ENCODE peak calls at places on chromosomes 11 and 22, in six cellular contexts. J is A549, W is endothelial cell of umbilical vein, H is WTC11, V is H1, S is K562. Q is an unnamed sample.

GRCh38 chr11:103947566-103947919 is 88.9 kb upstream of the DDI1 start:
- DNase-seq in H (no peak), W (peak; percentile 54), S (no peak), V (no peak), J (no peak), Q (no peak)

GRCh38 chr11:82874646-82875523 is 25.3 kb downstream of the PRCP start:
- DNase-seq in V (no peak), S (no peak), W (no peak), J (no peak), H (no peak), Q (no peak)

GRCh38 chr11:112453601-112454577 is 193.2 kb upstream of the PLET1 start:
- DNase-seq in S (peak; percentile 70), W (peak; percentile 24), J (peak; percentile 30), V (peak; percentile 85), H (peak; percentile 67), Q (peak; percentile 29)

GRCh38 chr11:70032470-70032795 is 45.7 kb upstream of the ANO1 start:
- DNase-seq in W (no peak), J (no peak), S (no peak), V (no peak), H (no peak), Q (no peak)

GRCh38 chr11:105132716-105133511 is 6.7 kb downstream of the CARD18 start:
- DNase-seq in S (no peak), H (no peak), V (no peak), W (peak; percentile 78), J (peak; percentile 14), Q (peak; percentile 6)

GRCh38 chr11:65184146-65184545 is 2.4 kb downstream of the CAPN1 start:
- DNase-seq in S (no peak), H (peak; percentile 80), J (no peak), V (peak; percentile 87), W (no peak), Q (no peak)

GRCh38 chr11:126214446-126215240 is 3.1 kb downstream of the FAM118B start:
- DNase-seq in J (peak; percentile 23), V (no peak), H (no peak), S (no peak), W (peak; percentile 51), Q (no peak)

GRCh38 chr11:129061466-129062194 is 119.0 kb upstream of the TP53AIP1 start:
- DNase-seq in H (no peak), W (peak; percentile 29), S (no peak), J (peak; percentile 69), V (no peak), Q (no peak)

GRCh38 chr11:17063171-17064002 is 14.1 kb downstream of the RPS13 start:
- DNase-seq in W (peak; percentile 46), S (peak; percentile 58), J (peak; percentile 57), V (peak; percentile 93), H (peak; percentile 88), Q (peak; percentile 54)

GRCh38 chr22:31734512-31734911 is 15.4 kb downstream of the PRR14L start:
- DNase-seq in J (no peak), W (no peak), H (no peak), V (no peak), S (no peak), Q (peak; percentile 29)
- TF ChIP-seq JUN in J (no peak), W (no peak), H (no peak), V (no peak), S (no peak), Q (no peak)

GRCh38 chr11:94450061-94450460 is 43.6 kb downstream of the MRE11 start:
- DNase-seq in S (no peak), H (no peak), V (no peak), J (no peak), W (peak; percentile 15), Q (no peak)

GRCh38 chr11:94445641-94446040 is 44.4 kb upstream of the GPR83 start:
- DNase-seq in S (no peak), V (no peak), W (no peak), J (no peak), H (no peak), Q (no peak)

GRCh38 chr11:94449029-94449428 is 44.6 kb downstream of the MRE11 start:
- DNase-seq in J (no peak), V (no peak), S (no peak), H (no peak), W (no peak), Q (no peak)

GRCh38 chr11:94452988-94453387 is 40.7 kb downstream of the MRE11 start:
- DNase-seq in J (no peak), W (no peak), S (no peak), H (no peak), V (no peak), Q (no peak)

DNA sequence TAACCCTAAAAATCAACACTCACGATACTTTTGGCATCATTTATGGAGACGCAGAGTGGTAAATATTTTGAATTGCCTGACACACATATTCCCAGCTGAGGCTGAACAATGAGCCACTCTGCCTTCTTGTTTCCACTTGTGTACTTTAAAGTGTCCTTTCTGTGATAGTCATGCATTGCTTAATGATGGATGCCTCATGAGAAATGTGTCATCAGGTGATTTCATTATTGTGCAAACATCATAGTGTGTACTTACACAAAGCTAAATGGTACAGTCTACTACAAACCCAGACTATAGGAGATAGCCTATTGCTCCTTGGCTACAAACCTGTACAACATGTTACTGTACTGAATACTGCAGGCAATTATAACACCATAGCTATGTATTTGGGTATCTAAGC is 44.2 kb downstream of the MRE11 start:
- DNase-seq in S (no peak), W (peak; percentile 38), H (no peak), J (peak; percentile 80), V (no peak), Q (peak; percentile 83)
- TF ChIP-seq JUN in S (no peak), W (peak; percentile 35), H (no peak), J (peak; percentile 34), V (no peak), Q (no peak)

GRCh38 chr11:78465169-78465942 is 47.7 kb upstream of the GAB2 start:
- DNase-seq in V (no peak), W (no peak), J (no peak), S (no peak), H (no peak), Q (no peak)
- TF ChIP-seq JUN in V (no peak), W (no peak), J (no peak), S (no peak), H (no peak), Q (no peak)

DNA sequence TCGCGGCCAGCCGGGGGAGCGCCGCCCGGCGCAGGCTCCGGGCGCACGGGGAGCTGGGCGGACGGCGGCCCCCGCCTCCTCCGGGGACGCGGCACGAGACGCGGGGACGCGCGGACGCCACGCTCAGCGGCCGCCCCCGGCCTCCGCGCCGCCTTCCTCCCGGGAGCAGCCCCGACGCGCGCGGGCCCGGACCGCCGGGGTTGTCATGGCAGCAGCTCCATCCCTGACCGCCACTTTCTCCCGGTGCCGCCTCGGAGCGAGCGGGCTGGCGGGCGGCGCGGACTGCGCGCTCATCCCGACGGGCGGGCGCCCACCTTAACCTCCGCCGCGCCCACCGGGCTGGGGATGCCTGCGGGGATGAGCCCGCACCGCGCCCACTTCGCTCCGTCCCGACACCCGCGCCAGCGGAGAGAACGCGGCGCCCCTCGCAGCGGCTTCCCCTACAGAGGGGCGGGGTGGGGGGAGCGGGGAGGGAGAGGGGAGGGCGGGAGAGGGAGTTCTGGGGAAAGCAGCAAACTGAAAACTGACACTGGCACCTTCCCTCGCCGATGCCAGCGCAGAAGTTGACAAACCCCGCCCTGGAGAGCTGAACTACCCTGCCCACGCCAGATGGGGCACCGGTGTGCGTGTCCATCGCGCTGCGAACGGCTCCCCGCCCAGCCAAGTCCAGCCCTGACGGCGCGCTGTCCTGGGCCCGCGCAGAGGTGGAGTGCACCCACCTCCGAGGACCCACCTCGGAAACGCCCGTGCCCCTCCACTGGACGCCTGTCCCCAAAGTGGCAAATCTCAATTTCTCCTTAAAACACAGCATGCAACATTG is 588.4 kb downstream of the OPCML start:
- DNase-seq in J (no peak), W (no peak), H (peak; percentile 28), V (peak; percentile 72), S (no peak), Q (no peak)
- TF ChIP-seq JUN in J (no peak), W (no peak), H (no peak), V (no peak), S (no peak), Q (no peak)

DNA sequence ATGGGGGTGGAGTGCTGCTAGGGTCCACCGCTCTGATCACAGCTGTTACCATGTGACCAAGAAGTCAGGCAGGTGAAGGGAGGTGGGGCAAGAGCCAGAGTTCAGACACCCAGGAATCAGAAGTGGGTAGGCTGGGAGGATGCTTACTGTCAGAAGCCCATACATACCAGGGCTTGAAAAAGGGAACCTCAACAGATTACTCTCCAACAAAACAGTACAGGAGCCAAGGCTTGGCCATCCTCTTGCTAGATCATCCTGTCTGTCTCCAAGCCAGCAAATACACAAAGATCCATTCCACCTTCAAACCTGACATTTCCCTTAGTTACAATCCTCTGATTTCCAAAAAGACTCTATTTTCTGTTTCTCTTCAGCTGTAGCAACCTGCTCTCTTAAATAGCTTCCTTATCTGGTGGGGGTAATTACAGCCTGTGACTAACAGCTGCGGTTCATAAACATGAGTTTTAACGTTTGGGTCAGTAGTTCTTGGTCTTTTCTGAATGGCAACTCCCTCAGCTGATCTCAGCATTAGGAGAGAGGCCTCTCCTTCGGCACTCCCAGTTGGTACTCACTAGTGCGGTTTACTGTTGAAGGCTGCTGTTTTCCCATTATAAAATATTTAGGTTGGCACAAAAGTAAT is 31.1 kb upstream of the WT1 start:
- DNase-seq in H (no peak), J (no peak), V (no peak), W (no peak), S (peak; percentile 51), Q (no peak)
- TF ChIP-seq JUN in H (no peak), J (no peak), V (no peak), W (no peak), S (no peak), Q (no peak)

Q was measured in HepG2.